ENCODE peak calls at places on chromosomes 11 and 22, in eight cellular contexts. One of them, this sample, is unnamed.

GRCh38 chr11:93743316-93743715 is 1.8 kb downstream of the C11orf54 start:
- DNase-seq in tibial nerve: no peak
- DNase-seq in A549: peak
- DNase-seq in esophagus muscularis mucosa: no peak
- DNase-seq in HCT116: no peak
- DNase-seq in sigmoid colon: no peak
- DNase-seq in transverse colon: peak
- DNase-seq in prostate gland: no peak
- DNase-seq in this sample: no peak

GRCh38 chr11:46342237-46342636 is 5.0 kb upstream of the DGKZ start:
- DNase-seq in esophagus muscularis mucosa: no peak
- DNase-seq in prostate gland: no peak
- DNase-seq in tibial nerve: no peak
- DNase-seq in HCT116: no peak
- DNase-seq in A549: no peak
- DNase-seq in sigmoid colon: no peak
- DNase-seq in transverse colon: no peak
- DNase-seq in this sample: peak

GRCh38 chr11:83002047-83002446 is 69.7 kb downstream of the RAB30 start:
- DNase-seq in prostate gland: no peak
- DNase-seq in HCT116: no peak
- DNase-seq in esophagus muscularis mucosa: no peak
- DNase-seq in sigmoid colon: no peak
- DNase-seq in transverse colon: no peak
- DNase-seq in A549: no peak
- DNase-seq in tibial nerve: no peak
- DNase-seq in this sample: no peak

GRCh38 chr11:23903044-23903704 is 593.7 kb upstream of the LUZP2 start:
- DNase-seq in transverse colon: no peak
- DNase-seq in esophagus muscularis mucosa: no peak
- DNase-seq in sigmoid colon: no peak
- DNase-seq in HCT116: no peak
- DNase-seq in prostate gland: no peak
- DNase-seq in tibial nerve: no peak
- DNase-seq in A549: peak
- DNase-seq in this sample: no peak

GRCh38 chr11:114413958-114414357 is 13.5 kb downstream of the RBM7 start:
- DNase-seq in HCT116: no peak
- DNase-seq in sigmoid colon: no peak
- DNase-seq in prostate gland: no peak
- DNase-seq in transverse colon: no peak
- DNase-seq in esophagus muscularis mucosa: no peak
- DNase-seq in A549: no peak
- DNase-seq in tibial nerve: no peak
- DNase-seq in this sample: no peak

GRCh38 chr11:62201376-62201775 is 7.1 kb upstream of the SCGB2A1 start:
- DNase-seq in transverse colon: no peak
- DNase-seq in sigmoid colon: no peak
- DNase-seq in prostate gland: no peak
- DNase-seq in A549: no peak
- DNase-seq in tibial nerve: no peak
- DNase-seq in HCT116: no peak
- DNase-seq in esophagus muscularis mucosa: no peak
- DNase-seq in this sample: no peak

GRCh38 chr11:65553301-65554001 is 4.7 kb downstream of the LTBP3 start:
- DNase-seq in prostate gland: no peak
- DNase-seq in tibial nerve: no peak
- DNase-seq in transverse colon: peak
- DNase-seq in sigmoid colon: no peak
- DNase-seq in HCT116: no peak
- DNase-seq in esophagus muscularis mucosa: no peak
- DNase-seq in A549: no peak
- DNase-seq in this sample: peak

GRCh38 chr22:20249797-20250354 is 18.2 kb downstream of the RTN4R start:
- DNase-seq in prostate gland: peak
- DNase-seq in sigmoid colon: peak
- DNase-seq in esophagus muscularis mucosa: no peak
- DNase-seq in tibial nerve: no peak
- DNase-seq in HCT116: no peak
- DNase-seq in transverse colon: no peak
- DNase-seq in A549: no peak
- DNase-seq in this sample: no peak

GRCh38 chr11:47056261-47056915 is 119.8 kb downstream of the CSTPP1 start:
- DNase-seq in esophagus muscularis mucosa: no peak
- DNase-seq in A549: no peak
- DNase-seq in transverse colon: no peak
- DNase-seq in sigmoid colon: no peak
- DNase-seq in prostate gland: no peak
- DNase-seq in HCT116: no peak
- DNase-seq in tibial nerve: no peak
- DNase-seq in this sample: peak

GRCh38 chr11:70483077-70483861 is 84.9 kb downstream of the CTTN start:
- DNase-seq in tibial nerve: no peak
- DNase-seq in sigmoid colon: no peak
- DNase-seq in prostate gland: no peak
- DNase-seq in esophagus muscularis mucosa: no peak
- DNase-seq in HCT116: peak
- DNase-seq in A549: peak
- DNase-seq in transverse colon: peak
- DNase-seq in this sample: peak

GRCh38 chr22:31647516-31647915 is 14.5 kb downstream of the PISD start:
- DNase-seq in A549: no peak
- DNase-seq in esophagus muscularis mucosa: no peak
- DNase-seq in tibial nerve: no peak
- DNase-seq in transverse colon: no peak
- DNase-seq in sigmoid colon: no peak
- DNase-seq in prostate gland: no peak
- DNase-seq in HCT116: no peak
- DNase-seq in this sample: no peak

GRCh38 chr22:31647921-31648320 is 14.1 kb downstream of the PISD start:
- DNase-seq in prostate gland: no peak
- DNase-seq in HCT116: no peak
- DNase-seq in sigmoid colon: no peak
- DNase-seq in tibial nerve: no peak
- DNase-seq in A549: no peak
- DNase-seq in esophagus muscularis mucosa: no peak
- DNase-seq in transverse colon: no peak
- DNase-seq in this sample: no peak

GRCh38 chr22:31650391-31650790 is 11.6 kb downstream of the PISD start:
- DNase-seq in A549: no peak
- DNase-seq in prostate gland: no peak
- DNase-seq in transverse colon: no peak
- DNase-seq in esophagus muscularis mucosa: no peak
- DNase-seq in sigmoid colon: no peak
- DNase-seq in HCT116: no peak
- DNase-seq in tibial nerve: no peak
- DNase-seq in this sample: no peak

GRCh38 chr22:31646186-31647019 is 15.6 kb downstream of the PISD start:
- DNase-seq in esophagus muscularis mucosa: no peak
- DNase-seq in HCT116: peak
- DNase-seq in tibial nerve: no peak
- DNase-seq in A549: peak
- DNase-seq in sigmoid colon: no peak
- DNase-seq in prostate gland: no peak
- DNase-seq in transverse colon: no peak
- DNase-seq in this sample: no peak

DNA sequence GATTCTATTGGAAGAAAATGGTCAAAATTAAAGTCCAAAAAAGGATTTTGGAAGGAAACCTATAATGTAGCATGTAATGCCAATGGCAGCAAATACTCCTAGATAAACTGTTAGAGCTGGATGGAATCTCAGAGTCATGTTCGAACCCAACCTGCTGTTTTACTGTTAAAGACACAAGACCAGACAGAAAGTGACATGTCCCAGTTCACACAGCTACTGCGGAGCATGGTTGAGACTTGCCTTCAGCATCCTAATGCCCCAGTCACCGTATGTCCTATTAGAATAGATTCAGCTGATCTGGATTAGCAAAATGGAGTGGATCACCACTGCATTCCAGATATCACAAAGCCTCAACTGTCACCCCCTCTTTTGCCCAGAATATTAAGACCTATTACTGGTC is 14.9 kb downstream of the PISD start:
- DNase-seq in prostate gland: no peak
- DNase-seq in A549: no peak
- DNase-seq in tibial nerve: no peak
- DNase-seq in esophagus muscularis mucosa: no peak
- DNase-seq in sigmoid colon: no peak
- DNase-seq in HCT116: no peak
- DNase-seq in transverse colon: no peak
- DNase-seq in this sample: no peak
- H3K4me3 ChIP-seq in prostate gland: no peak
- H3K4me3 ChIP-seq in A549: no peak
- H3K4me3 ChIP-seq in tibial nerve: no peak
- H3K4me3 ChIP-seq in esophagus muscularis mucosa: no peak
- H3K4me3 ChIP-seq in sigmoid colon: no peak
- H3K4me3 ChIP-seq in HCT116: no peak
- H3K4me3 ChIP-seq in transverse colon: no peak
- H3K4me3 ChIP-seq in this sample: no peak

GRCh38 chr22:47408409-47408808 is 646.0 kb downstream of the TBC1D22A start:
- DNase-seq in transverse colon: no peak
- DNase-seq in tibial nerve: no peak
- DNase-seq in A549: peak
- DNase-seq in sigmoid colon: no peak
- DNase-seq in HCT116: no peak
- DNase-seq in prostate gland: no peak
- DNase-seq in esophagus muscularis mucosa: no peak
- DNase-seq in this sample: no peak
- TF ChIP-seq CTCF in transverse colon: no peak
- TF ChIP-seq CTCF in tibial nerve: no peak
- TF ChIP-seq CTCF in A549: no peak
- TF ChIP-seq CTCF in sigmoid colon: no peak
- TF ChIP-seq CTCF in HCT116: no peak
- TF ChIP-seq CTCF in prostate gland: no peak
- TF ChIP-seq CTCF in esophagus muscularis mucosa: no peak
- TF ChIP-seq CTCF in this sample: no peak

DNA sequence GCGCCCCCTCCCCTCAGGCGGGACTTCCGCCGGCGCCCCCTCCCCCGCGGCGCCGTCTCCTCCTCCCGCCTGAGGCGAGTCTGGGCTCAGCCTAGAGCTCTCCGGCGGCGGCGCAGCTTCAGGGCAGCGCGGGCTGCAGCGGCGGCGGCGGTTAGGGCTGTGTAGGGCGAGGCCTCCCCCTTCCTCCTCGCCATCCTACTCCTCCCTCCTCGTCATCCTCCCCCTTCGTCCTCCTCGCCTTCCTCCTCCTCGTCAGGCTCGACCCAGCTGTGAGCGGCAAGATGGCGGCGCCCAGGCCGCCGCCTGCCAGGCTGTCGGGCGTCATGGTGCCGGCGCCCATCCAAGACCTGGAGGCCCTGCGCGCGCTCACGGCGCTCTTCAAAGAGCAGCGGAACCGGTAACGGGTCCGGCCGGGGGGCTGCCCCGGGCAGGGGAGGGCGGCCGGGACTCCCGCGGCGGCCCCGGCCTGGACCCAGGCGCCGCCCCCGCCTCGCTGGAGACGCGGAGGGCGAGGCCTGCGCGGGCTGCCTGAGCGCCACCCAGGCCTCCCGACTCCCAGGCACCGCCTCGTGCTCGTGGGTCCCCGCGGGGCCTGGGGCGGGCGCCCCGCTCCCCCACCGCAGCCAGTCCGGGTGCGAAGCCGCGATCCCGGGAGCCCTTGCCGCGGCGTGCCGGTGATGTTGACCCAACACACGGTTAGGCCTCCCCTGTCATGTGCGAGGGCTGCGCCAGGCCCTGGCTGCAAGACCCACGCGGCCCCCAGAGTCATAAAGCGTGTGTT is at the start of gene ATXN10:
- DNase-seq in prostate gland: peak
- DNase-seq in A549: peak
- DNase-seq in tibial nerve: no peak
- DNase-seq in transverse colon: peak
- DNase-seq in HCT116: no peak
- DNase-seq in sigmoid colon: peak
- DNase-seq in esophagus muscularis mucosa: no peak
- DNase-seq in this sample: peak
- TF ChIP-seq POLR2A in prostate gland: peak
- TF ChIP-seq POLR2A in A549: peak
- TF ChIP-seq POLR2A in tibial nerve: peak
- TF ChIP-seq POLR2A in transverse colon: peak
- TF ChIP-seq POLR2A in HCT116: peak
- TF ChIP-seq POLR2A in sigmoid colon: peak
- TF ChIP-seq POLR2A in esophagus muscularis mucosa: no peak
- TF ChIP-seq POLR2A in this sample: peak

GRCh38 chr11:60852639-60853468 is 2.9 kb downstream of the PTGDR2 start:
- DNase-seq in tibial nerve: no peak
- DNase-seq in A549: no peak
- DNase-seq in sigmoid colon: no peak
- DNase-seq in HCT116: no peak
- DNase-seq in esophagus muscularis mucosa: no peak
- DNase-seq in transverse colon: peak
- DNase-seq in prostate gland: no peak
- DNase-seq in this sample: no peak

GRCh38 chr11:60855726-60856633 is at the start of gene PTGDR2:
- DNase-seq in transverse colon: peak
- DNase-seq in esophagus muscularis mucosa: no peak
- DNase-seq in prostate gland: no peak
- DNase-seq in A549: no peak
- DNase-seq in HCT116: no peak
- DNase-seq in sigmoid colon: no peak
- DNase-seq in tibial nerve: no peak
- DNase-seq in this sample: peak

GRCh38 chr11:60853469-60853950 is 2.2 kb downstream of the PTGDR2 start:
- DNase-seq in esophagus muscularis mucosa: no peak
- DNase-seq in prostate gland: no peak
- DNase-seq in A549: no peak
- DNase-seq in sigmoid colon: no peak
- DNase-seq in transverse colon: no peak
- DNase-seq in tibial nerve: no peak
- DNase-seq in HCT116: no peak
- DNase-seq in this sample: no peak

GRCh38 chr11:60854140-60854846 is 1.5 kb downstream of the PTGDR2 start:
- DNase-seq in HCT116: no peak
- DNase-seq in A549: no peak
- DNase-seq in sigmoid colon: no peak
- DNase-seq in transverse colon: no peak
- DNase-seq in esophagus muscularis mucosa: no peak
- DNase-seq in prostate gland: no peak
- DNase-seq in tibial nerve: no peak
- DNase-seq in this sample: peak

DNA sequence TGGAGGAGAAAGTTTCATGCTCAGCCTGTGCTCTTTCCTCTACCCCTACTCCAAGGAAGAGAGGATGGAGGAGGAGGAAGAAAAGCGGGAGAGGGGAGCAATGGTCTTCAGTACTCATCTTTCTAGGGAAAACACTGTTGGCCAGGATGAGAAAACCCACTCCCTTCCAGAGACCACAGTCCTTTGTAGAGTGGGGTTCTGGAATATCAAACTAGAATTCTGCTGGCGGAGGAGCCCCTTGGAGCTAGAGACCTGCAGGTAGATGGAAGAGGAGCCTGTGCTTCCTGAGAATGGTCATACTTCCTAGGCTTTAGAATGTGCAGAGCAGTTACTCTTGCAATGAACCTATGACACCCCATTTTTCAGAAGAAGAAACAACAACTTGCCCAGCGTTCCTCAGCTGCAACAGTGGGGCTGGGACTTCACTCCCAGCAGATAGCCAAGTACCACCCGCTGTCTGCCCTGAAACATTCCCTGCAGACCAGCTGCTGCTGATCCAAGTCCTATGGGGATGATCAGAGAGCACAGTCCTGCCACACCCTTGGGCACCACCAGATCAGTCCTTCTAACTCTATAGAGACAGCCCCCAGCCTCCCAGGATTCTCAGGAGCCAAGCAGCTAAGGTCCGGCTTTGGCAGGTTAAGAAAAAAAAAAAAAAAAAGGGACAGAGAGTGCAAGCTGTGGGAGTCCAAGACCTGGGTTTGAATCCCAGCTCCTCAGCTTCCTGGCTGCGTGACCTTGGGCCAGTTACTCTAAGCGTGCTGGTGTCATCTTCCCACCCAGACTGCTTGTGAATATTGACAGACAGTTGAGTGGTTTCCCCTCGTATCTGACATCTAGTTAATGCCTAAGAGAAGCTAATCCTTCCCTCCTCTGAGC is 664 bp downstream of the PTGDR2 start:
- DNase-seq in prostate gland: no peak
- DNase-seq in tibial nerve: no peak
- DNase-seq in HCT116: no peak
- DNase-seq in sigmoid colon: no peak
- DNase-seq in esophagus muscularis mucosa: no peak
- DNase-seq in A549: no peak
- DNase-seq in transverse colon: no peak
- DNase-seq in this sample: no peak
- H3K4me3 ChIP-seq in prostate gland: no peak
- H3K4me3 ChIP-seq in tibial nerve: no peak
- H3K4me3 ChIP-seq in HCT116: no peak
- H3K4me3 ChIP-seq in sigmoid colon: no peak
- H3K4me3 ChIP-seq in esophagus muscularis mucosa: no peak
- H3K4me3 ChIP-seq in A549: no peak
- H3K4me3 ChIP-seq in transverse colon: no peak
- H3K4me3 ChIP-seq in this sample: no peak